ENCODE peak calls at places on chromosomes 2 and 18, in seven cellular contexts. Q is NCI-H1105, D is upper lobe of right lung, V is adipocyte, N is KBM-7, W is fibroblast of mammary gland, K is NCI-H1694 treated with DMSO at 0.1 percent for 48 hours. S is an unnamed sample.

GRCh38 chr2:236862961-236863728 is 222.5 kb upstream of the COPS8 start:
- DNase-seq in N (no peak), Q (no peak), V (peak), D (no peak), W (peak), K (no peak), S (no peak)

GRCh38 chr2:201790989-201791388 is 10.3 kb upstream of the ALS2 start:
- DNase-seq in K (no peak), W (no peak), N (no peak), D (no peak), V (no peak), Q (no peak), S (no peak)

GRCh38 chr2:36509077-36509476 is 88.9 kb downstream of the FEZ2 start:
- DNase-seq in V (no peak), Q (no peak), W (no peak), D (no peak), K (no peak), N (no peak), S (no peak)

GRCh38 chr2:72793798-72794447 is 31.9 kb downstream of the EXOC6B start:
- DNase-seq in Q (no peak), D (no peak), V (peak), K (no peak), W (peak), N (no peak), S (no peak)

GRCh38 chr2:61590214-61590613 is 52.1 kb upstream of the XPO1 start:
- DNase-seq in V (no peak), W (no peak), D (no peak), Q (no peak), N (no peak), K (no peak), S (no peak)

GRCh38 chr2:26820932-26821331 is 27.0 kb upstream of the DPYSL5 start:
- DNase-seq in V (no peak), K (no peak), Q (no peak), W (no peak), N (no peak), D (no peak), S (no peak)

GRCh38 chr18:79828258-79828657 is 30.5 kb downstream of the KCNG2 start:
- DNase-seq in D (no peak), V (no peak), K (no peak), Q (no peak), N (no peak), W (no peak), S (no peak)

GRCh38 chr2:225137971-225138370 is 95.7 kb upstream of the DOCK10 start:
- DNase-seq in K (no peak), N (no peak), D (no peak), V (peak), Q (no peak), W (peak), S (no peak)

GRCh38 chr2:10332402-10333246 is 29.9 kb downstream of the HPCAL1 start:
- DNase-seq in K (no peak), N (no peak), V (no peak), Q (no peak), W (no peak), D (no peak), S (no peak)

GRCh38 chr2:205333351-205333750 is 348.9 kb upstream of the NRP2 start:
- DNase-seq in W (no peak), V (no peak), K (no peak), D (no peak), N (no peak), Q (no peak), S (no peak)

GRCh38 chr2:109331864-109332848 is 203.2 kb downstream of the SH3RF3 start:
- DNase-seq in K (peak), W (peak), D (peak), V (peak), Q (no peak), N (peak), S (peak)

GRCh38 chr2:6036211-6036610 is 344.0 kb downstream of the SOX11 start:
- DNase-seq in K (no peak), D (no peak), N (no peak), V (no peak), Q (no peak), W (no peak), S (no peak)

GRCh38 chr2:68043719-68044498 is 18.9 kb downstream of the C1D start:
- DNase-seq in D (no peak), N (no peak), Q (no peak), V (peak), W (peak), K (no peak), S (no peak)

GRCh38 chr2:235300368-235301201 is 193.3 kb upstream of the AGAP1 start:
- DNase-seq in D (peak), V (peak), W (peak), K (peak), Q (peak), N (no peak), S (no peak)

GRCh38 chr2:158131919-158132566 is 30.4 kb downstream of the UPP2 start:
- DNase-seq in K (no peak), N (no peak), V (no peak), W (no peak), D (no peak), Q (no peak), S (no peak)

GRCh38 chr2:75153221-75153620 is 46.1 kb downstream of the TACR1 start:
- DNase-seq in V (no peak), K (no peak), D (no peak), N (no peak), Q (no peak), W (no peak), S (no peak)

GRCh38 chr2:219118504-219118903 is 42.1 kb downstream of the NHEJ1 start:
- DNase-seq in K (no peak), N (peak), V (no peak), W (no peak), Q (no peak), D (no peak), S (peak)

GRCh38 chr2:128636802-128637147 is 318.1 kb upstream of the HS6ST1 start:
- DNase-seq in D (peak), N (no peak), K (no peak), W (no peak), V (no peak), Q (no peak), S (no peak)

GRCh38 chr18:74108460-74108859 is 39.2 kb downstream of the FBXO15 start:
- DNase-seq in D (no peak), N (no peak), V (no peak), W (no peak), K (no peak), Q (no peak), S (no peak)

GRCh38 chr18:24054130-24054529 is 39.6 kb downstream of the TTC39C start:
- DNase-seq in N (no peak), Q (no peak), K (no peak), W (peak), V (no peak), D (no peak), S (no peak)

GRCh38 chr2:64650257-64650656 is 3.5 kb downstream of the SERTAD2 start:
- DNase-seq in K (no peak), V (no peak), N (no peak), W (no peak), D (no peak), Q (no peak), S (no peak)

GRCh38 chr2:58448065-58448507 is 207.0 kb upstream of the FANCL start:
- DNase-seq in V (peak), D (no peak), K (peak), W (peak), N (peak), Q (peak), S (peak)